ENCODE peak calls at places on chromosomes 1 and 21, in five cellular contexts. O is BJ, Z is choroid plexus epithelial cell, U is GM06990, S is pancreas. B is an unnamed sample.

GRCh38 chr1:236128646-236129178 is 13.6 kb upstream of the GPR137B start:
- DNase-seq in O (no peak), Z (peak), U (no peak), S (no peak), B (no peak)

GRCh38 chr1:167685844-167686243 is 35.9 kb upstream of the MPZL1 start:
- DNase-seq in O (no peak), Z (no peak), U (no peak), S (no peak), B (no peak)

GRCh38 chr1:225808136-225808535 is 1.8 kb upstream of the EPHX1 start:
- DNase-seq in O (no peak), Z (no peak), U (no peak), S (no peak), B (no peak)

GRCh38 chr1:168136709-168137514 is at the start of gene GPR161:
- DNase-seq in O (no peak), Z (peak), U (peak), S (peak), B (peak)

GRCh38 chr21:44814498-44815023 is 3.3 kb downstream of the SUMO3 start:
- DNase-seq in O (no peak), Z (no peak), U (no peak), S (no peak), B (no peak)

GRCh38 chr1:109792056-109792831 is 28.5 kb upstream of the EPS8L3 start:
- DNase-seq in O (peak), Z (peak), U (no peak), S (peak), B (no peak)

GRCh38 chr1:116472431-116472961 is 98.3 kb downstream of the CD58 start:
- DNase-seq in O (no peak), Z (peak), U (no peak), S (no peak), B (no peak)

GRCh38 chr1:78617615-78618026 is 2.6 kb upstream of the IFI44L start:
- DNase-seq in O (peak), Z (peak), U (peak), S (no peak), B (peak)

GRCh38 chr1:53343831-53344668 is 16.2 kb upstream of the LRP8 start:
- DNase-seq in O (no peak), Z (peak), U (no peak), S (peak), B (peak)

GRCh38 chr1:43282220-43283195 is 2.9 kb downstream of the C1orf210 start:
- DNase-seq in O (no peak), Z (no peak), U (no peak), S (peak), B (no peak)
- TF ChIP-seq CTCF in O (no peak), Z (no peak), U (no peak), S (no peak), B (no peak)

GRCh38 chr1:28112388-28113311 is 24.2 kb upstream of the EYA3 start:
- DNase-seq in O (no peak), Z (peak), U (no peak), S (no peak), B (no peak)
- TF ChIP-seq CTCF in O (peak), Z (peak), U (peak), S (no peak), B (no peak)

GRCh38 chr21:26850116-26850643 is 5.0 kb upstream of the ADAMTS1 start:
- DNase-seq in O (no peak), Z (peak), U (no peak), S (no peak), B (no peak)
- TF ChIP-seq CTCF in O (peak), Z (peak), U (peak), S (peak), B (peak)

GRCh38 chr1:27368872-27369703 is 2.3 kb upstream of the MAP3K6 start:
- DNase-seq in O (no peak), Z (peak), U (no peak), S (no peak), B (no peak)

GRCh38 chr1:27374687-27375086 is at the start of gene FCN3:
- DNase-seq in O (no peak), Z (no peak), U (no peak), S (no peak), B (no peak)

GRCh38 chr1:27372022-27372807 is 2.4 kb downstream of the FCN3 start:
- DNase-seq in O (no peak), Z (no peak), U (no peak), S (no peak), B (no peak)

GRCh38 chr1:27377760-27378495 is 3.3 kb upstream of the FCN3 start:
- DNase-seq in O (no peak), Z (no peak), U (no peak), S (no peak), B (no peak)

GRCh38 chr1:27372808-27373690 is 1.6 kb downstream of the FCN3 start:
- DNase-seq in O (no peak), Z (no peak), U (no peak), S (no peak), B (no peak)
- TF ChIP-seq CTCF in O (peak), Z (peak), U (peak), S (no peak), B (no peak)

GRCh38 chr1:12595839-12596821 is 21.9 kb downstream of the DHRS3 start:
- DNase-seq in O (peak), Z (peak), U (no peak), S (peak), B (peak)
- TF ChIP-seq CTCF in O (no peak), Z (no peak), U (no peak), S (no peak), B (no peak)

DNA sequence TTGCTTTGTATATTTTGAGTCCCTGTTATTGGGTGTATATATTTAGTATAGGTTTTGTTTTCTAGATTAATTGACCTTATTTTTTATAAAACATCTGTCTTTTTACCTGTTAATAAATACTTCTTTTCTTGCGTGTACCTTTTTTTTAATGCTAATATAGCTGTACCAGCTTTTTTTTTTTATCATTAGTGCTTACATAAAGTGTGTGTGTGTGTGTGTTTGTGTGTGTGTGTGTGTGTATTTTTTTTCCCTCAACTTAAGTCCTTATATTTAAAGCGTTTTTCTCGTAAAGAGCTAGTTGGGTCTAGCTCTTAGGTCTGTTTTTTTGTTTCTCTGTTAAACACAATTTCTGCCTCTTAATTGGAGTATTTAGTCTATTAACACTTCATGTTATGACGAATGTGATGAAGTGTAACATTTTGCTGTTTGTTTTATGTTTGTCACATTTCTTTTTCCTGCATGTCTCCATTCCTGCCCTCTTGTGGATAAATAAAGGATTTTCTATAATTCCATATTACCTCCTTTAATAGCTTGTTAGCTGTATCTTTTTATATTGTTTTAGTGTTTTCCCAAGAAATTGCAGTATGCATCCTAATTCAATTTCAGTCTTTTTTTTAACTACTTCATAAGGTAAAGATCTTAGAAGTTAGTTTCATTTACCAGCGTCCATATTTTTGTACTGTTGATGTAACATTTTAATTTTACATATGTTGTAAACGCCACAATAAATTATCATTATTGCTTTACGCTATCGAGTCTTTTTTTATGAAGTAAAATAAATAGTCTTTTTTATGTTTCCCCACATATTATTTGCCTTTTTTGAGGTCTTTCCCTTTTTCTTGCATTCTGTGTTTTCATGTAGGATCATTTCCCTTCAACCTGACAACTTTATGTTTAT is 4.3 kb downstream of the PRMT2 start:
- DNase-seq in O (no peak), Z (peak), U (no peak), S (no peak), B (no peak)
- TF ChIP-seq CTCF in O (peak), Z (peak), U (no peak), S (no peak), B (peak)

GRCh38 chr1:58844176-58844575 is 60.3 kb upstream of the JUN start:
- DNase-seq in O (no peak), Z (peak), U (no peak), S (no peak), B (no peak)
- TF ChIP-seq CTCF in O (no peak), Z (no peak), U (no peak), S (no peak), B (no peak)

DNA sequence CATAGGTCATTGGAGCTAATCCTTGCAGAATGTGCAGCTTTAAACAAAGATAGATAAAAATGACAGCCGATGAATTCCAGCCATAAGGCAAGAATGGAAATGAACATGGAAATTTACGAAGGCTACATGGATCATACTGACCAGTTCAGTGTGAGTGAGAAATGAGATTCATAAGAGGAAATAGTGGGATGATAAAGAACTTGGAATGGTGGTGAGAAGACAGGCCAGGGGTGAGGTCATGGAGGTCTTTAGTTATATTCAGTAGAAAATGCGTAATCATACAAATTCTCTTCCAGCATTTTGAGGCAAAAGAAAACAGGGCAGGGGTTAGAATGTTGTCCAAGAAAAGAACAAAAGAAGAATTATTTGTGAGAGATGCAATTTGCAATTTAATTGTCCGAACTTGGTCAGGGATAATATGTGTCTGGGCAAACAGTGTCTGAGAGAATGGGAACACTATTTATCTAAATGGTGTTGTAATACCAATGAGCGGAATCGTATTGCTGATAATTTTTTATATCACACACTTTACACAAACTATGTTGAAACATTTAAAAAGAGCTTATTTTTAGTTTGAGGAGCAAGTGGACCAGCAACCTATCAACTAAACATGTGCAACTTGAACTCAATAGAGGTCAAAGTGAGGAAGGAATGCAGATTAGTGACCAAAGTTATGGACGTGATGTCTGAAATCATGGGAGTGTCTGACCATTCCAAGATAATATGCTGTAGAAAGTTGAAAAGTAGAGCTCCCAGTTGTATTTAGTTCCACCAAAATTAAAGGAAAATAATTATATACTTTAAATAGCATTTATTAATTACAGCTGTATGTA is 739.0 kb upstream of the NCAM2 start:
- DNase-seq in O (no peak), Z (no peak), U (no peak), S (no peak), B (no peak)
- TF ChIP-seq CTCF in O (no peak), Z (no peak), U (no peak), S (no peak), B (no peak)

GRCh38 chr1:21510113-21510493 is 880 bp downstream of the ALPL start:
- DNase-seq in O (no peak), Z (no peak), U (no peak), S (no peak), B (no peak)

GRCh38 chr1:21508580-21509350 is 458 bp upstream of the ALPL start:
- DNase-seq in O (no peak), Z (peak), U (peak), S (peak), B (peak)

GRCh38 chr1:21509351-21510112 is at the start of gene ALPL:
- DNase-seq in O (no peak), Z (no peak), U (no peak), S (peak), B (no peak)

GRCh38 chr1:21511579-21512522 is 2.6 kb downstream of the ALPL start:
- DNase-seq in O (peak), Z (peak), U (no peak), S (no peak), B (no peak)

GRCh38 chr1:21510885-21511578 is 1.8 kb downstream of the ALPL start:
- DNase-seq in O (no peak), Z (no peak), U (no peak), S (no peak), B (no peak)
- TF ChIP-seq CTCF in O (peak), Z (peak), U (peak), S (no peak), B (no peak)

DNA sequence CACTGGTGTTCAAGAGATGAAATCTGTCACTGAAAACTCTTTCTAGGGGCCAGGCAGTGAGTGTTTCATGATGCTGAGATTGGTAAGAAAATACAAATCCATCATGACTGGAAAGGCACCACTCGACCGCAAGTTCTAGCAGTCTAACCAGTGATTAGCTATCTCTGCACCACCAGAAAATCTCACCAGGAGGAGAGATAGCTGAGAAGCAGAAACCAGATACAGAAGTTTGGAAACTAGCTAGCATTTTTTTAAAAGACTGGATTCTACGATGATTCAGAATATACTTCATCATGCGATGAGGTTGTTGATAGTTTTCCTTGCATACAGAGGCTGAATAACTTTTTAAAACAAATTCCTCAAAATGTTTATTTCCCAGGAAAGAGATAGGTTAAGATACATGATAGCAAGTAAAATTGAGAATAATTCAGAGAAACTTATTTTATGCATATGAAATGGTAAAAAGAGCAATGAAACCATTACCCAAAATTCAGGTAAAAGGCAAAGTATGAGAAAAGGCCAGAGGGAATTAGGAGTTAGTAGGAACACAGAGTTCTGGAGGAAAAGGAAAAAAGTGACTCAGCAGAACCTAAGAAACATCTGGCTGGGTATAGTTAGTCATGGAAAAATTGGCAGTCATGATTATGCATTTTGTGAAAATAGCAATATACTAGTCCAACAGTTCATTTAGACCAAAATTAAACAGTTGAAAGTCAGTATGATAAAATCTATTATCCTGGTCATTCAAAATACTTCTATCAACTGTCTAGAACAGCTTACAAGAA is 3.3 kb upstream of the F3 start:
- DNase-seq in O (no peak), Z (peak), U (no peak), S (no peak), B (no peak)
- TF ChIP-seq CTCF in O (peak), Z (peak), U (no peak), S (no peak), B (no peak)